ENCODE peak calls at places on chromosomes 6 and 20, in six cellular contexts. X is tibial artery, E is thoracic aorta, V is AG09319, O is natural killer cell, J is GM13977. W is an unnamed sample.

GRCh38 chr20:3318226-3318884 is 79.4 kb upstream of the SLC4A11 start:
- DNase-seq in J (no peak), X (no peak), E (no peak), O (no peak), V (no peak), W (no peak)

GRCh38 chr20:373171-373890 is 7.2 kb upstream of the TRIB3 start:
- DNase-seq in J (no peak), E (no peak), V (peak; percentile 34), O (no peak), X (no peak), W (no peak)

GRCh38 chr6:135867332-135867731 is 15.8 kb downstream of the PDE7B start:
- DNase-seq in V (no peak), J (no peak), E (no peak), O (no peak), X (no peak), W (no peak)

GRCh38 chr20:29878777-29879442 is 1378.6 kb upstream of the DEFB115 start:
- DNase-seq in E (no peak), X (no peak), J (peak; percentile 14), O (no peak), V (no peak), W (no peak)

GRCh38 chr6:5630636-5631035 is 369.3 kb downstream of the FARS2 start:
- DNase-seq in J (no peak), E (no peak), X (no peak), O (no peak), V (no peak), W (no peak)

GRCh38 chr20:40960101-40960500 is 68.5 kb upstream of the TOP1 start:
- DNase-seq in J (no peak), V (no peak), X (peak; percentile 35), O (no peak), E (no peak), W (no peak)

GRCh38 chr6:109318328-109318876 is 63.9 kb downstream of the CD164 start:
- DNase-seq in J (no peak), O (no peak), E (no peak), V (no peak), X (no peak), W (no peak)

GRCh38 chr20:21147593-21147992 is 21.7 kb downstream of the KIZ start:
- DNase-seq in X (no peak), V (no peak), J (no peak), O (no peak), E (no peak), W (no peak)

GRCh38 chr20:34546751-34547181 is 11.8 kb upstream of the MAP1LC3A start:
- DNase-seq in V (no peak), O (no peak), X (no peak), J (no peak), E (no peak), W (no peak)

GRCh38 chr6:5175195-5175594 is 85.6 kb downstream of the LYRM4 start:
- DNase-seq in O (no peak), J (no peak), E (no peak), V (no peak), X (no peak), W (no peak)

GRCh38 chr6:16540804-16541752 is 220.2 kb downstream of the ATXN1 start:
- DNase-seq in J (peak; percentile 17), O (no peak), E (no peak), V (peak; percentile 19), X (peak; percentile 89), W (no peak)

GRCh38 chr6:165308926-165309731 is at the start of gene C6orf118:
- DNase-seq in O (no peak), V (no peak), J (no peak), E (no peak), X (no peak), W (no peak)

DNA sequence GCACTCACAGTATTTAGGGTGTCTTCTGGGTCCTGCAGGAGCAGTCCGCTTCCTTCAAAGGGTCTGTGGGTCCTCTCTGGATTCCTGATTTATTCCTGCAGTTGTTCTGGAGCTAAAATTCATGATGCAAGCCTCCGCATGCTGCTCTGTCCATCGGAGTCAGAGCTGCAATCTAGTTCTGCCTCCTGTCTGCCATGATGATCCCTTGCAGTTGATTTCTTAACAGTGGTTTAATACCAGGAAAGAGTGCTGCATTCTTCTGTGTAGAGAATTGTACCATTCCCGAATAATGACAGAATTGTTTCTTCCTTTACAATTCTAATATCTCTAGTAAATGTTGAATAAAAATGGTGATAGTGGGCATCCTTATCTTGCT is 72.0 kb upstream of the B3GAT2 start:
- DNase-seq in J (no peak), O (no peak), X (no peak), V (no peak), E (no peak), W (no peak)
- TF ChIP-seq CTCF in J (no peak), O (no peak), X (no peak), V (no peak), E (no peak), W (no peak)

GRCh38 chr6:13383280-13384163 is 55.2 kb upstream of the TBC1D7 start:
- DNase-seq in E (no peak), X (no peak), V (no peak), J (peak; percentile 75), O (peak; percentile 45), W (no peak)
- TF ChIP-seq CTCF in E (peak; percentile 35), X (peak; percentile 14), V (peak; percentile 29), J (peak; percentile 38), O (no peak), W (no peak)

DNA sequence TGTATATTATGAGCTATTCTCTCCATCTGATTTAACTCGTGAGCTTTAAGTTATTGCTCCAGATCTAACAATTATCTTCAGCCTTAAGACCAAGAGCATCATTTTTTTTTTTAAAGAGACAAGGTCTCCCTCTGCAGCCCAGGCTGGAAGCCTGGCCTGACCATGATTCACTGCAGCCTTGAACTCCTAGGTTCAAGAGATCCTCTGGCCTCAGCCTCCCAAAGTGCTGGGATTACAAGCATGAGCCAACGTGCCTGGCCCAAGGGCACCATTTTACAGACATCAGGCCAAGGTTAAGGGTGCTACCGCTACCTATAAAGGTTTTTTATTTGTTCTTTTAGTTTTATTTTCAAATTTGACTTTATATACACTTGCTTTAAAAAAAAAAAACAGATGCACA is 2.3 kb downstream of the SUPT3H start:
- DNase-seq in X (no peak), E (no peak), O (no peak), V (no peak), J (no peak), W (no peak)
- TF ChIP-seq CTCF in X (no peak), E (no peak), O (no peak), V (no peak), J (no peak), W (no peak)

GRCh38 chr20:17794400-17794799 is 94.6 kb downstream of the BANF2 start:
- DNase-seq in E (no peak), O (no peak), V (no peak), J (no peak), X (peak; percentile 73), W (no peak)
- TF ChIP-seq CTCF in E (peak; percentile 42), O (no peak), V (no peak), J (no peak), X (peak; percentile 23), W (no peak)

GRCh38 chr20:7031222-7031621 is 263.7 kb downstream of the BMP2 start:
- DNase-seq in V (no peak), X (no peak), E (no peak), J (no peak), O (no peak), W (no peak)
- TF ChIP-seq CTCF in V (peak; percentile 27), X (no peak), E (no peak), J (peak; percentile 39), O (no peak), W (no peak)

GRCh38 chr20:50343125-50343489 is 152.5 kb downstream of the CEBPB start:
- DNase-seq in E (no peak), V (no peak), O (no peak), J (no peak), X (no peak), W (no peak)

GRCh38 chr20:50345712-50346371 is 155.2 kb downstream of the CEBPB start:
- DNase-seq in V (no peak), O (no peak), E (no peak), X (no peak), J (no peak), W (no peak)

GRCh38 chr20:50342638-50343102 is 152.0 kb downstream of the CEBPB start:
- DNase-seq in J (no peak), V (no peak), O (no peak), X (no peak), E (no peak), W (no peak)

GRCh38 chr20:50343490-50344179 is 153.0 kb downstream of the CEBPB start:
- DNase-seq in V (no peak), E (no peak), J (no peak), X (no peak), O (no peak), W (no peak)

DNA sequence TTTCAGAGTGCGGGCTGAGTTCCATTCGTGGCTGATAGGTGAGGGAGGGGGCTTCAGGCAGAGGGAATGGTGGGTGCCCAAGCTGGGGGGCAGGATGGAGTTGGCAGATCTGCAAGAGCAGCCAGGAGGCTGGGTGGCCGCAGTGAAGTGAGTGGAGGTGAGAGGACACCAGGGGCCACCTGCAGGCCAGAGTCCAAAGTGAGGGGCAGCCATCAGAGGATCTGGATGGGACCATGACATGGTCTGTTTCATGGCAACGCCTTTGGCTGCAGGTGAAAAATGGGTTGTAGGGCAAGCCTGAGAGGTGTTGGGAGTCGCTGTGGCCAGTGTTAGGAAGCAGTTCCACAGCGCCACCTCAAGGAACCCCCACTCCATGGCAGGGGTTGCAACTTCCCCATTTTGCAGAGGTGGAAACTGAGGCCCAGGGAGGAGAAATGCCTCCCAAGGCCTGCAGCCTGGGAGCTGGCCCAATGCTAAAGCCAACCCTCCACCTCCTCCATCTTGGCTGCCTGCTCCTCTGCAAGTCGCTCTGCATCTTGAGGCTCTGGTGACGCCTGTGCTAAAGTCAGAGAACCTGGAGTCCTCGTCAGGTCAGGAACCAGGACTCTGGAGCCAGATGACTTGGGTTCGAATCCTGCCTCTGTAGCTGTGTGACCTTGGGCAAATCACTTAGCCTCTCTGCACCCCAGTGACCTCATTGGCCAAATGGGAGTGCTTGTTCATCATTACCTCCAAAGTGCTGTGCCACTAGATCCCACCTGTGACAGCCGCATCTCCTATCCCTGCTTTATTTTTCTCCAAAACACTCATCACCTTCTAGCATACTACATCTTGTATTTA is 153.8 kb downstream of the CEBPB start:
- DNase-seq in J (no peak), O (no peak), X (no peak), V (no peak), E (no peak), W (no peak)
- TF ChIP-seq CTCF in J (peak; percentile 38), O (no peak), X (no peak), V (no peak), E (no peak), W (no peak)